ENCODE peak calls at places on chromosomes 13 and 19, in five cellular contexts. I, Z, G, U and Y are unnamed samples.

GRCh38 chr19:50387176-50387867 is 3.2 kb downstream of the POLD1 start:
- DNase-seq in I (no peak), Z (no peak), G (peak; percentile 52), U (no peak), Y (no peak)

GRCh38 chr19:57271280-57271679 is 9.0 kb upstream of the ZNF460 start:
- DNase-seq in I (no peak), Z (no peak), G (no peak), U (no peak), Y (no peak)

GRCh38 chr19:46748325-46749109 is 2.3 kb upstream of the STRN4 start:
- DNase-seq in I (peak; percentile 69), Z (peak; percentile 75), G (peak; percentile 79), U (no peak), Y (peak; percentile 81)

GRCh38 chr13:38718374-38718773 is 31.5 kb downstream of the FREM2 start:
- DNase-seq in I (no peak), Z (no peak), G (no peak), U (no peak), Y (no peak)

GRCh38 chr19:56097306-56097705 is 23.8 kb downstream of the ZNF787 start:
- DNase-seq in I (no peak), Z (no peak), G (no peak), U (no peak), Y (no peak)

GRCh38 chr13:49669735-49670309 is 21.5 kb downstream of the EBPL start:
- DNase-seq in I (peak; percentile 64), Z (peak; percentile 15), G (peak; percentile 81), U (no peak), Y (peak; percentile 49)

GRCh38 chr19:38155453-38155852 is 68.6 kb downstream of the DPF1 start:
- DNase-seq in I (no peak), Z (no peak), G (peak; percentile 40), U (no peak), Y (no peak)

GRCh38 chr13:65600702-65601101 is 1629.4 kb downstream of the PCDH9 start:
- DNase-seq in I (no peak), Z (no peak), G (peak; percentile 76), U (no peak), Y (no peak)

GRCh38 chr19:50531171-50531612 is 17.5 kb upstream of the ASPDH start:
- DNase-seq in I (no peak), Z (no peak), G (no peak), U (no peak), Y (no peak)

GRCh38 chr13:46893820-46894533 is 2.9 kb downstream of the HTR2A start:
- DNase-seq in I (peak; percentile 64), Z (peak; percentile 49), G (peak; percentile 66), U (no peak), Y (peak; percentile 68)

GRCh38 chr19:17086129-17086528 is 10.6 kb downstream of the MYO9B start:
- DNase-seq in I (no peak), Z (no peak), G (no peak), U (no peak), Y (no peak)

GRCh38 chr19:14476663-14477401 is 1.7 kb upstream of the PTGER1 start:
- DNase-seq in I (peak; percentile 51), Z (no peak), G (peak; percentile 90), U (no peak), Y (no peak)

GRCh38 chr13:20174656-20175405 is 14.0 kb upstream of the GJA3 start:
- DNase-seq in I (peak; percentile 89), Z (peak; percentile 41), G (peak; percentile 86), U (peak; percentile 86), Y (peak; percentile 86)

GRCh38 chr19:16400911-16401675 is 70.7 kb downstream of the EPS15L1 start:
- DNase-seq in I (no peak), Z (no peak), G (no peak), U (no peak), Y (no peak)

GRCh38 chr13:102197193-102197592 is 204.7 kb downstream of the FGF14 start:
- DNase-seq in I (no peak), Z (no peak), G (peak; percentile 64), U (no peak), Y (peak; percentile 6)

GRCh38 chr19:51158474-51159129 is 16.5 kb downstream of the SIGLEC7 start:
- DNase-seq in I (peak; percentile 55), Z (peak; percentile 62), G (peak; percentile 49), U (no peak), Y (peak; percentile 88)

GRCh38 chr19:29093553-29093908 is 119.4 kb downstream of the UQCRFS1 start:
- DNase-seq in I (no peak), Z (no peak), G (no peak), U (no peak), Y (no peak)

GRCh38 chr19:7869910-7870511 is 4.2 kb downstream of the PRR36 start:
- DNase-seq in I (peak; percentile 68), Z (peak; percentile 41), G (peak; percentile 28), U (no peak), Y (no peak)

GRCh38 chr19:44988896-44989563 is 12.2 kb upstream of the RELB start:
- DNase-seq in I (peak; percentile 74), Z (peak; percentile 65), G (peak; percentile 78), U (no peak), Y (peak; percentile 79)

GRCh38 chr19:45623984-45624383 is 15.2 kb downstream of the EML2 start:
- DNase-seq in I (no peak), Z (no peak), G (no peak), U (no peak), Y (no peak)

GRCh38 chr13:82480415-82480814 is 1401.9 kb downstream of the SLITRK1 start:
- DNase-seq in I (no peak), Z (no peak), G (peak; percentile 10), U (no peak), Y (no peak)

GRCh38 chr19:58569943-58570670 is 3.0 kb downstream of the MZF1 start:
- DNase-seq in I (no peak), Z (no peak), G (no peak), U (no peak), Y (no peak)

GRCh38 chr19:40465025-40465780 is at the start of gene BLVRB:
- DNase-seq in I (no peak), Z (peak; percentile 1), G (peak; percentile 75), U (no peak), Y (no peak)

GRCh38 chr13:110518571-110518970 is 43.0 kb downstream of the RAB20 start:
- DNase-seq in I (peak; percentile 50), Z (no peak), G (no peak), U (no peak), Y (no peak)

GRCh38 chr19:7658219-7658686 is 10.6 kb upstream of the RETN start:
- DNase-seq in I (no peak), Z (no peak), G (no peak), U (no peak), Y (no peak)

GRCh38 chr19:5492281-5492812 is 37.1 kb downstream of the ZNRF4 start:
- DNase-seq in I (no peak), Z (no peak), G (no peak), U (no peak), Y (no peak)

GRCh38 chr13:26965976-26966375 is 205.4 kb upstream of the GPR12 start:
- DNase-seq in I (peak; percentile 81), Z (no peak), G (peak; percentile 70), U (no peak), Y (no peak)

DNA sequence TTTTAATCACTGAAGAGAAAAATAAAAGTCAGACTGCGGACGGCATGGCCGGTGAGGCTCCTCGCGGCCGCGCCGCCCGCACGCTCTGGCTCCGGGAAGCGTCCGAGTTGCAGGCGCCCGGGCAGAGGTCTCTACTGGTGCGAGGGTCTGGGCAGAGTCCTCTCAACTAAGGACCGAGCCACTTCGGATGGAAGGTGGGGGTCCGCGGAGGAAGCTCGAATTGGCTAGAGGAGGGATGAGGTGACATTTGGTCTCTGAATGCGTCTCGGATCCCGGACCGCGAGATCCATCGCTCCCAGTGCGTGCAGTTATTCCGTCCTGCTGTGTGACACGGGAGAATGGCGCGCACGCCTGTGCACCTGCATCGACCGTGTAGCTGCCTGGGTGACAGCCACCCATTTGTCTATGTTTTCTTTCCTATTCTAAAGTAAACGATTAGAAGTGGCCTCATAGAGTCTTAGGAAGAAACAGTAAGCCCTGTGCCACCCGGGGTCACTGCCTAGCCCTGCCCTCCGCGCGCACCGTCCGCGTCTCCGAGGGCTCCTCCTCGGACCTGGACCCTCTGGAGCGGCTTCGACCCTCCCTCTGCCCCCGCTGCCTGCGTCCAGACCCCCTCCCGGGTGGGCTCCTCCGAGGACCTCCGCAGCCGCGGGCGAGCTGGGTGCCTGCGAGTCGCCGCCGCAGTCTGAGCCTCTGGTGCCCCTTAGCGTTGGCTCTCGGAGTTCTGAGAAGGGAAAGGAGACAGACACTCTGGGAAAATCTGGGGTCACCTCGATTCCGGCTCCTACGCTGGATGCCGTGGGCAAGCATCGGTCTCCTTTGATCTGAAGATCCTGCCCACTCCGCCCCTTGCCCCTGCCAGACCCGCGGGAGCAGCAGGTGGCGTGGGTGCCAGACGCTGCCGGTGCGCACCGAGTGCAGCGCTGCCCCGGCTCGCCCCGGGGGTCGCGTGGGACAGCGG is 347.4 kb downstream of the LIG4 start:
- DNase-seq in I (peak; percentile 35), Z (no peak), G (peak; percentile 71), U (no peak), Y (peak; percentile 24)
- TF ChIP-seq CTCF in I (no peak), Z (no peak), G (peak; percentile 80), U (no peak), Y (no peak)

GRCh38 chr19:4373601-4374441 is 26.5 kb downstream of the SH3GL1 start:
- DNase-seq in I (no peak), Z (no peak), G (no peak), U (no peak), Y (no peak)
- TF ChIP-seq CTCF in I (no peak), Z (no peak), G (no peak), U (no peak), Y (no peak)

DNA sequence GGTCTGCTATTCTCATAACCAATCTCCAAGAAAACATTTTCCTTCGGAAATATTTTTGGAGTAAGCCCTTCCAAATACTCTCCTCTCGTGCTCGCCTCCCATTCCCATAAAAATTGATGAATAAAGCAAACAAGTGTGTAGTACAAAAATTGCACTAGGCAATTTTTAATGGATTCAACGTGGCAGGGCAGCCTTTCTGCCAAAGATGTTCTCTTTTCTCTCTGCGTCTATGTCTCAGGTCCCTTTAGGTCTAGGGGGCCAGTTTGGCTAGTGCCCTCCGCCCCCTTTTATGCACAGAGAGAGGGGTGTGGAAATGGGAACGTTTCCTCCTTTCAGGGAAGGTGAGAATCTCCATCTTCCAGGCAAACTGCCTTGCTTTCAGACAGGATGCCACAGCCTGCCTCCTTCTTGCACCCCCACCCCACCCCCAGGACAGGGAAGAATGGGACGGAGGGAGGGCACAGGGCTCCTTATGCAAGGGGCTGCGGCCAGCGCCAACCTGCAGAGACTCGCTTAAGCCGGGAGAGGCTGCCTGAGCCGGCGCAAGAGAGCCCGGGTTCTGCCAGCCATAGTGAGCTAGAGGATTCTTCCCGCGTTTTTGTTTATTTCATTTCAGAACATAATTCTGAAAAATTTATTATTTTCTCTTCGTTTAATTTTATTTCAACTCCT is 2.7 kb upstream of the ZIC2 start:
- DNase-seq in I (no peak), Z (no peak), G (no peak), U (no peak), Y (no peak)
- TF ChIP-seq CTCF in I (no peak), Z (no peak), G (no peak), U (no peak), Y (no peak)

DNA sequence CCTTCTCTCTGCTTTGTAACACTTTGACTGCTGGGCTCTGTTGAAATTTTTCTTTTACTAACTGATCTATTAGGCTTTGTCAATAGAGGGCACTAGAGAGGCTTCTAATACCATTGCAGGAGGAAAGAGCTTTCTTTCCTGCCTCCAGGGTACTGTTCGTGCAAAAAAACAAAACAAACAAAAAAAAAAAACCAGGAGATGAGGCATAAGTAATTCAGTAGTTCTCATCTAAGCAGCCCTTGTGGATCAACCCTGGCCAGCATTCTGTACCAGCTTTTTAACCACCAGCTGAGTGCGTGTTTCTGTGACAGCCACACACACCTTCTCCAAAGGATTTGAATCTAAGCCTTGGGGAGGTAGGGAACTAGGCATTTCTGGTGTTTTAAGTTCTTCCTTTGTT is 1707.6 kb upstream of the SLC10A2 start:
- DNase-seq in I (no peak), Z (no peak), G (peak; percentile 82), U (no peak), Y (no peak)
- TF ChIP-seq CTCF in I (peak; percentile 16), Z (peak; percentile 57), G (peak; percentile 72), U (peak; percentile 31), Y (no peak)